ENCODE peak calls at places on chromosomes 11 and 22, in seven cellular contexts. D is thoracic aorta, G is prostate gland, H is right atrium auricular region, R is H9, N is heart left ventricle, A is spleen. V is an unnamed sample. For H3K27me3 and H3K4me1, the result is how much of the 10 kb centered on the place peaks cover.

GRCh38 chr11:119734788-119735187 is 5.8 kb upstream of the NECTIN1 start:
- DNase-seq in A (no peak), N (no peak), H (no peak), D (no peak), G (no peak), R (no peak), V (no peak)

GRCh38 chr11:1863352-1864215 is 10.7 kb downstream of the LSP1 start:
- DNase-seq in D (peak), R (peak), N (peak), G (peak), A (peak), H (peak), V (peak)

GRCh38 chr11:130216591-130217132 is 57.1 kb downstream of the ST14 start:
- DNase-seq in R (no peak), A (peak), G (no peak), N (no peak), H (peak), D (no peak), V (no peak)

GRCh38 chr11:772429-773390 is 4.6 kb downstream of the GATD1 start:
- DNase-seq in H (no peak), G (no peak), N (no peak), A (no peak), R (no peak), D (no peak), V (no peak)

GRCh38 chr11:134513585-134514120 is 101.6 kb upstream of the B3GAT1 start:
- DNase-seq in G (no peak), H (no peak), A (no peak), R (no peak), D (no peak), N (no peak), V (no peak)

GRCh38 chr11:210122-210802 is 2.8 kb downstream of the RIC8A start:
- DNase-seq in D (no peak), R (no peak), A (no peak), G (no peak), H (no peak), N (no peak), V (no peak)

GRCh38 chr11:316031-316701 is 2.3 kb downstream of the IFITM1 start:
- DNase-seq in D (no peak), N (peak), H (no peak), A (peak), G (no peak), R (peak), V (no peak)

GRCh38 chr22:23826510-23827350 is 12.1 kb downstream of the DERL3 start:
- DNase-seq in H (no peak), G (no peak), N (peak), R (no peak), A (peak), D (no peak), V (peak)

GRCh38 chr11:122209619-122210377 is 93.8 kb upstream of the BLID start:
- DNase-seq in R (no peak), H (peak), G (no peak), A (no peak), N (peak), D (peak), V (peak)

GRCh38 chr22:21067075-21067900 is 21.5 kb downstream of the LRRC74B start:
- DNase-seq in R (no peak), A (no peak), N (peak), H (no peak), D (no peak), G (no peak), V (no peak)

GRCh38 chr11:26976389-26976788 is 17.5 kb upstream of the FIBIN start:
- DNase-seq in G (no peak), R (no peak), D (no peak), N (no peak), H (no peak), A (no peak), V (no peak)

GRCh38 chr11:5891216-5891800 is 1.7 kb upstream of the OR52E5 start:
- DNase-seq in R (no peak), G (no peak), D (no peak), H (no peak), N (no peak), A (no peak), V (no peak)

GRCh38 chr11:77068461-77069335 is 1.9 kb downstream of the CAPN5 start:
- DNase-seq in A (no peak), H (no peak), D (no peak), R (peak), G (no peak), N (no peak), V (no peak)

GRCh38 chr11:688681-689080 is 6.3 kb downstream of the DEAF1 start:
- DNase-seq in N (no peak), A (no peak), G (no peak), R (no peak), H (no peak), D (no peak), V (no peak)

GRCh38 chr11:72834905-72835304 is 20.7 kb downstream of the ATG16L2 start:
- DNase-seq in H (peak), N (peak), A (no peak), D (no peak), G (no peak), R (no peak), V (no peak)

GRCh38 chr22:30056015-30056414 is 24.2 kb upstream of the HORMAD2 start:
- DNase-seq in G (no peak), N (no peak), D (no peak), R (no peak), H (no peak), A (no peak), V (no peak)

GRCh38 chr11:77101043-77101537 is 1.6 kb upstream of the OMP start:
- DNase-seq in A (no peak), D (no peak), G (no peak), N (no peak), H (no peak), R (no peak), V (peak)

GRCh38 chr11:134145715-134146114 is 76.8 kb downstream of the JAM3 start:
- DNase-seq in G (no peak), A (no peak), N (no peak), H (no peak), R (no peak), D (no peak), V (no peak)

GRCh38 chr22:50678218-50678650 is 5.6 kb downstream of the SHANK3 start:
- DNase-seq in N (no peak), R (no peak), D (no peak), A (peak), G (no peak), H (peak), V (no peak)

GRCh38 chr11:116412118-116412889 is 360.5 kb downstream of the BUD13 start:
- DNase-seq in N (no peak), G (no peak), D (no peak), H (no peak), R (no peak), A (no peak), V (no peak)

GRCh38 chr22:48569476-48570233 is 1258.0 kb downstream of the BRD1 start:
- DNase-seq in D (no peak), R (no peak), A (no peak), G (no peak), H (no peak), N (peak), V (no peak)

GRCh38 chr11:72443016-72443415 is 8.7 kb upstream of the CLPB start:
- DNase-seq in G (no peak), N (no peak), R (no peak), A (no peak), D (no peak), H (no peak), V (no peak)

GRCh38 chr11:13776134-13776815 is 107.8 kb downstream of the FAR1 start:
- DNase-seq in G (no peak), N (no peak), A (no peak), D (no peak), H (no peak), R (peak), V (no peak)

GRCh38 chr11:100247701-100248100 is 439.4 kb upstream of the ARHGAP42 start:
- DNase-seq in G (no peak), H (no peak), N (no peak), D (no peak), A (no peak), R (no peak), V (no peak)
- TF ChIP-seq CTCF in G (no peak), H (no peak), N (no peak), D (no peak), A (no peak), R (no peak), V (no peak)

GRCh38 chr11:82732348-82732733 is 1.3 kb downstream of the FAM181B start:
- DNase-seq in H (no peak), R (peak), A (no peak), G (no peak), D (no peak), N (no peak), V (no peak)

GRCh38 chr11:82731691-82732277 is 1.9 kb downstream of the FAM181B start:
- DNase-seq in H (no peak), R (no peak), N (no peak), D (no peak), G (no peak), A (no peak), V (no peak)

GRCh38 chr11:82733444-82734119 is at the start of gene FAM181B:
- DNase-seq in N (peak), D (peak), G (no peak), R (peak), A (peak), H (no peak), V (peak)

GRCh38 chr11:82734120-82734479 is 436 bp upstream of the FAM181B start:
- DNase-seq in G (no peak), R (no peak), N (no peak), D (no peak), A (no peak), H (no peak), V (no peak)

DNA sequence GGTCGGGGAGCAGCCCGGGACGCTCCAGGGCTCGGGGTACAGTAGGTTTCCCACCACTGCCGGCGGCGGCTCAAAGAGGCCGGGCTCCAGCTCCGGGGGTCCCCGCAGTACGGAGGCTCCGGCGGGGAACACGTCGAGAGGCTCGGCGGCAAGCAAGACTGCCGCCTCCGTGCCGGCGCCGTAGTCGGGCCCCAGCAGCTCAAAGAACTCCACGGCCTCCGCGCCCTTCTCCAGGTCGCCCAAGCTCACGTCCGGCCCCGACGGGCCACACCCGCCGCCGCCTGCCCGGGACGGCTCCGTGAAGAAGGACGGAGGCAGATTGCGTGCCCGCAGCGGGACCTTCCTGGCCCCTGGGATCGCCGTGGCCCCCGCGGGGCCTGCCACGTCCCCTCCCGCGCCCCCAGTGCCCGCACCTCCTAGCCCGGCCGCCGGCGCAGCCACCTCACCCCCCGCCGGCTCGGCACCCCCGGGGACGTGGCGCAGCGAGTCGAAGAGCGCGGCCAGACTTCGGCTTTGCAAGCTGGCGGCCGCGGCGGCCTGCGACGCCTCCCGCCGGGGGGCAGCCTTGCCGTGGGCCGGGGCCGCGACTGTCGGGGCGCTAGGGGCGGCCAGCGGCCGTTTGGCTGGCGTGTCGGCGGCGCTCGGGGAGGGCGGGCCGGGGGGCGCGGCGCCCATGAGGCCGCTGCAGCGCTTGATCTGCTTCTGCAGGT is 775 bp downstream of the FAM181B start:
- DNase-seq in G (no peak), A (peak), R (peak), N (no peak), H (no peak), D (no peak), V (peak)
- H3K27me3 ChIP-seq in G (under half), A (half or more), R (under half), N (under half), H (under half), D (under half), V (under half)

GRCh38 chr22:46775789-46776485 is 13.5 kb downstream of the TBC1D22A start:
- DNase-seq in D (no peak), G (no peak), R (no peak), A (peak), N (no peak), H (no peak), V (no peak)

GRCh38 chr22:46776486-46776826 is 14.0 kb downstream of the TBC1D22A start:
- DNase-seq in D (no peak), G (no peak), A (peak), N (no peak), R (no peak), H (no peak), V (no peak)

GRCh38 chr22:46776876-46777608 is 14.6 kb downstream of the TBC1D22A start:
- DNase-seq in R (no peak), G (no peak), N (no peak), H (no peak), D (no peak), A (peak), V (no peak)

GRCh38 chr22:46774456-46775363 is 12.3 kb downstream of the TBC1D22A start:
- DNase-seq in G (no peak), R (no peak), A (peak), N (no peak), H (no peak), D (no peak), V (no peak)

GRCh38 chr22:46775364-46775758 is 12.9 kb downstream of the TBC1D22A start:
- DNase-seq in R (no peak), H (no peak), D (no peak), G (no peak), N (no peak), A (peak), V (no peak)
- H3K4me1 ChIP-seq in R (under half), H (under half), D (under half), G (under half), N (under half), A (half or more), V (under half)

DNA sequence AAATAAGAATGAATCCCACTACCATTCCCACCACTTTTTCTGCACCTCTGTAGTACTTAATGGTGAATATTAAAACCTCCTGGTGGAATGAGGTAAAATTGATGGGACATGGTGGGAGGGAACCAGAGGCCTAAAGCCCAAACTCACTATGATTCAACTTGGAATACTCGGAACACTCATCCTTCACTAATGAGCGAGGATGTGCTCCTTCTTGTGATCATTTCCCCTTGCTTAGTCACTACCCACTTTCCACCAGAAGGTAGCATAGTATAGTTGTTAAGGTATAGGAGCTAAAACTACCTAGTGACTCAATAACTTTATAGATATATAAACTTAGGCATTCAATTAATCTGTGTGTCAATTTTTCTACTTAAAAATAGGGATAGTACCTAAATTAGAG is 728.9 kb downstream of the OPCML start:
- DNase-seq in N (no peak), D (no peak), H (no peak), A (no peak), R (no peak), G (no peak), V (no peak)
- TF ChIP-seq CTCF in N (no peak), D (no peak), H (no peak), A (no peak), R (no peak), G (no peak), V (no peak)

DNA sequence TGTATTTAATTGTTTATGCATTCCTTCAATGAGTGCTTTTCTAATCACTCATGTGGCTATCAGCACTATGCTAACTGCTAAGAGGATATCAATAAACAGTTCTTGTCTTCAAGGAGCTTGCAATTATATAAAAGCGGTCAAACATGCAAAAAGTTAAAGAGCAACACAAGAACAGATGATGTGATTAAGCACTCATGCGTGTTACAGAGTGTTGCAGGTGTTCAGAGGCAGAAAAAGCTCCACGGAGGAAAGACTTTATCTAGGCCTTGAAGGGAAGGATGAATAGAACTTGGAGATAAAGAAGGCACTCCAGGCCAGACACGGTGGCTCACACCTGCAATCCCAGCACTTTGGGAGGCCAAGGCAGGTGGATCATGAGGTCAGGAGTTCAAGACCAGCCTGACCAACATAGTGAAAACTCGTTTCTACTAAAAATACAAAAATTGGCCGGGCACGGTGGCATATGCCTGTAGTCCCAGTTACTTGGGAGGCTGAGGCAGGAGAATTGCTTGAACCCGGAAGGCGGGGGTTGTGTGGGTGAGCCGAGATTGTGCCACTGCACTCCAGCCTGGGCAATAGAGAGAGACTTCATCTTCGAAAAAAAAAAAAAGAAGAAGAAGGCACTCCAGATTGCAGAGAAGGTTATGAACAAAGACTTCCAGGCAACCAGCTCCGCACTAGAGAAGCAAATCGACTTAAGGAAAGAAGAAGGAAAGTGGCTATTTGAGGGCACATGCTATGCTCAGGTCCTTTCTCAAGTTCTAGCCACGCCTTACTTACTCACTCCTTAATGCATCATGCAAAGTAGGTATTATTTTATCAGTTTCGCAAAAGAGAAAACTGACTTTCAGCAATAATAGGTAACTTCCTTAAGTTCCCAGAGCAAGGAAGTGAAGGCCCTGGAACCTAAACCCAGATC is 13.8 kb downstream of the CD3E start:
- DNase-seq in A (no peak), G (no peak), H (no peak), R (no peak), N (no peak), D (no peak), V (no peak)
- H3K27me3 ChIP-seq in A (under half), G (under half), H (under half), R (under half), N (under half), D (under half), V (under half)

GRCh38 chr22:36197601-36198146 is 3.9 kb downstream of the APOL4 start:
- DNase-seq in G (no peak), A (no peak), H (no peak), N (no peak), R (no peak), D (no peak), V (no peak)

GRCh38 chr22:36197065-36197440 is 4.6 kb downstream of the APOL4 start:
- DNase-seq in A (no peak), R (peak), N (peak), H (peak), D (no peak), G (no peak), V (peak)

GRCh38 chr22:36196254-36197064 is 5.2 kb downstream of the APOL4 start:
- DNase-seq in N (no peak), H (no peak), G (no peak), R (no peak), A (no peak), D (no peak), V (no peak)

GRCh38 chr22:36198936-36199616 is 2.5 kb downstream of the APOL4 start:
- DNase-seq in N (no peak), R (no peak), D (no peak), A (no peak), G (no peak), H (no peak), V (no peak)

DNA sequence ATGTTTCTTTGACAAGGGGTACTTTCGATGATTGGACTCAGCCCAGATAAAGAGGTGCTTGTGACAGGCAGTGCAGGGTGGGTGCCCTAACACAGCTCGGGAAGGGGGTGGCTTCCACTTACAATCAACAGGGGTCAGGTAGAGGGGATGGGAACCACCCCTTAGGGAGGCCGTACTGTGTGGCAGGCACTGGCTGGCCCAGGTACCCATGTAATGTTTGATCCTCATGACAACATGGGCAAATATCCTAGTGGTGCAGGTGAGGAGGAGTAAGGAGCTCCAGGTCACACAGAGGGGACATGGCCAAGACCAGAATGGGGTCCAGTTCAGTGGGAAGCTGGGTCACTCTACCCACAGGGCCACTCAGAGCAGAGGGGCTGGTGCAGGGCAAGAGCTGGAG is 3.1 kb downstream of the APOL4 start:
- DNase-seq in D (no peak), R (no peak), G (no peak), N (no peak), A (no peak), H (no peak), V (no peak)
- H3K4me1 ChIP-seq in D (under half), R (under half), G (under half), N (under half), A (under half), H (under half), V (under half)

GRCh38 chr11:57339305-57339704 is 1.2 kb downstream of the P2RX3 start:
- DNase-seq in H (no peak), N (no peak), A (peak), R (no peak), G (no peak), D (no peak), V (no peak)

GRCh38 chr11:57342702-57343101 is 4.5 kb downstream of the P2RX3 start:
- DNase-seq in R (no peak), N (no peak), G (no peak), A (peak), D (no peak), H (no peak), V (no peak)

GRCh38 chr11:57341250-57341808 is 3.2 kb downstream of the P2RX3 start:
- DNase-seq in G (no peak), D (no peak), H (no peak), A (peak), R (no peak), N (no peak), V (no peak)

GRCh38 chr11:57338152-57338551 is at the start of gene P2RX3:
- DNase-seq in D (no peak), R (no peak), N (no peak), H (no peak), G (no peak), A (peak), V (peak)

GRCh38 chr11:57340228-57340627 is 2.1 kb downstream of the P2RX3 start:
- DNase-seq in N (no peak), G (no peak), R (peak), D (no peak), A (peak), H (no peak), V (peak)
- TF ChIP-seq CTCF in N (no peak), G (no peak), R (peak), D (no peak), A (no peak), H (no peak), V (peak)